ENCODE peak calls at places on chromosomes 4 and X, in six cellular contexts. One of them, this sample, is unnamed.

GRCh38 chrX:134671207-134671750 is 13.0 kb upstream of the PLAC1 start:
- DNase-seq in AG08396: no peak
- DNase-seq in effector CD4-positive, alpha-beta T cell: no peak
- DNase-seq in GM20000: no peak
- DNase-seq in T-cell: no peak
- DNase-seq in EH: peak
- DNase-seq in this sample: no peak

GRCh38 chr4:74583757-74584156 is 138.8 kb downstream of the AREG start:
- DNase-seq in AG08396: no peak
- DNase-seq in effector CD4-positive, alpha-beta T cell: no peak
- DNase-seq in GM20000: no peak
- DNase-seq in T-cell: no peak
- DNase-seq in EH: no peak
- DNase-seq in this sample: no peak

GRCh38 chrX:133171962-133172708 is 46.0 kb downstream of the TFDP3 start:
- DNase-seq in AG08396: no peak
- DNase-seq in effector CD4-positive, alpha-beta T cell: no peak
- DNase-seq in GM20000: peak
- DNase-seq in T-cell: no peak
- DNase-seq in EH: no peak
- DNase-seq in this sample: no peak

GRCh38 chr4:2725380-2725779 is 30.8 kb downstream of the TNIP2 start:
- DNase-seq in AG08396: no peak
- DNase-seq in effector CD4-positive, alpha-beta T cell: no peak
- DNase-seq in GM20000: no peak
- DNase-seq in T-cell: no peak
- DNase-seq in EH: no peak
- DNase-seq in this sample: no peak

GRCh38 chr4:53908661-53909078 is 155.7 kb downstream of the CHIC2 start:
- DNase-seq in AG08396: peak
- DNase-seq in effector CD4-positive, alpha-beta T cell: no peak
- DNase-seq in GM20000: peak
- DNase-seq in T-cell: no peak
- DNase-seq in EH: peak
- DNase-seq in this sample: peak

GRCh38 chr4:7415927-7416686 is 18.6 kb downstream of the PSAPL1 start:
- DNase-seq in AG08396: no peak
- DNase-seq in effector CD4-positive, alpha-beta T cell: no peak
- DNase-seq in GM20000: no peak
- DNase-seq in T-cell: peak
- DNase-seq in EH: no peak
- DNase-seq in this sample: no peak

GRCh38 chr4:168496834-168497233 is at the start of gene PALLD:
- DNase-seq in AG08396: peak
- DNase-seq in effector CD4-positive, alpha-beta T cell: no peak
- DNase-seq in GM20000: no peak
- DNase-seq in T-cell: no peak
- DNase-seq in EH: peak
- DNase-seq in this sample: no peak

GRCh38 chr4:2269206-2269531 is 7.3 kb upstream of the MXD4 start:
- DNase-seq in AG08396: no peak
- DNase-seq in effector CD4-positive, alpha-beta T cell: no peak
- DNase-seq in GM20000: no peak
- DNase-seq in T-cell: no peak
- DNase-seq in EH: no peak
- DNase-seq in this sample: no peak

GRCh38 chr4:98482847-98483806 is 175.3 kb downstream of the TSPAN5 start:
- DNase-seq in AG08396: no peak
- DNase-seq in effector CD4-positive, alpha-beta T cell: no peak
- DNase-seq in GM20000: peak
- DNase-seq in T-cell: no peak
- DNase-seq in EH: peak
- DNase-seq in this sample: peak

GRCh38 chrX:47248576-47248975 is 15.8 kb downstream of the USP11 start:
- DNase-seq in AG08396: no peak
- DNase-seq in effector CD4-positive, alpha-beta T cell: no peak
- DNase-seq in GM20000: no peak
- DNase-seq in T-cell: no peak
- DNase-seq in EH: no peak
- DNase-seq in this sample: no peak

GRCh38 chr4:15765910-15766703 is 12.0 kb upstream of the CD38 start:
- DNase-seq in AG08396: no peak
- DNase-seq in effector CD4-positive, alpha-beta T cell: peak
- DNase-seq in GM20000: no peak
- DNase-seq in T-cell: peak
- DNase-seq in EH: no peak
- DNase-seq in this sample: no peak

GRCh38 chrX:71989768-71990167 is 79.1 kb downstream of the NHSL2 start:
- DNase-seq in AG08396: no peak
- DNase-seq in effector CD4-positive, alpha-beta T cell: no peak
- DNase-seq in GM20000: no peak
- DNase-seq in T-cell: no peak
- DNase-seq in EH: peak
- DNase-seq in this sample: no peak

GRCh38 chr4:44256414-44256813 is 192.2 kb downstream of the KCTD8 start:
- DNase-seq in AG08396: no peak
- DNase-seq in effector CD4-positive, alpha-beta T cell: no peak
- DNase-seq in GM20000: no peak
- DNase-seq in T-cell: no peak
- DNase-seq in EH: no peak
- DNase-seq in this sample: no peak

This sample was measured in GM12864.